ENCODE peak calls at places on chromosomes 2 and 18, in ten cellular contexts. E is psoas muscle; I is ureter; M is substantia nigra; B is Caki2; N is activated CD4-positive, alpha-beta T cell treated with anti-CD3 and anti-CD28 coated beads for 1 hour; H is amniotic stem cell; G is CD8-positive, alpha-beta memory T cell; Q is fibroblast of villous mesenchyme; D is ecto neural progenitor cell. O is an unnamed sample.

GRCh38 chr2:234808907-234809306 is 142.9 kb upstream of the SH3BP4 start:
- DNase-seq in E (no peak), I (no peak), M (no peak), B (no peak), N (no peak), H (no peak), G (no peak), Q (no peak), D (no peak), O (peak; percentile 72)

GRCh38 chr2:151114934-151115333 is 146.7 kb downstream of the RBM43 start:
- DNase-seq in E (no peak), I (no peak), M (no peak), B (no peak), N (no peak), H (no peak), G (no peak), Q (peak; percentile 12), D (no peak), O (no peak)

GRCh38 chr18:12747530-12748315 is 44.9 kb downstream of the PSMG2 start:
- DNase-seq in E (no peak), I (no peak), M (no peak), B (no peak), N (no peak), H (no peak), G (no peak), Q (no peak), D (no peak), O (no peak)

GRCh38 chr18:31648458-31648857 is 35.9 kb downstream of the B4GALT6 start:
- DNase-seq in E (no peak), I (no peak), M (no peak), B (no peak), N (no peak), H (no peak), G (no peak), Q (no peak), D (no peak), O (no peak)

GRCh38 chr2:154375625-154376020 is 322.9 kb upstream of the KCNJ3 start:
- DNase-seq in E (no peak), I (no peak), M (no peak), B (peak; percentile 5), N (no peak), H (no peak), G (no peak), Q (peak; percentile 52), D (no peak), O (peak; percentile 60)

GRCh38 chr2:236969075-236969474 is 116.6 kb upstream of the COPS8 start:
- DNase-seq in E (peak; percentile 67), I (no peak), M (no peak), B (no peak), N (no peak), H (no peak), G (no peak), Q (no peak), D (no peak), O (no peak)

GRCh38 chr18:70363861-70364260 is 75.0 kb downstream of the SOCS6 start:
- DNase-seq in E (no peak), I (no peak), M (no peak), B (no peak), N (no peak), H (peak; percentile 21), G (no peak), Q (peak; percentile 68), D (no peak), O (peak; percentile 14)

GRCh38 chr18:35707247-35707646 is 125.7 kb downstream of the GALNT1 start:
- DNase-seq in E (no peak), I (no peak), M (no peak), B (no peak), N (no peak), H (no peak), G (no peak), Q (no peak), D (no peak), O (no peak)

GRCh38 chr2:120736955-120737801 is 1.5 kb downstream of the GLI2 start:
- DNase-seq in E (peak; percentile 64), I (no peak), M (no peak), B (peak; percentile 25), N (no peak), H (peak; percentile 92), G (no peak), Q (peak; percentile 92), D (peak; percentile 88), O (peak; percentile 76)

GRCh38 chr2:159155791-159156190 is 130.7 kb downstream of the WDSUB1 start:
- DNase-seq in E (no peak), I (no peak), M (no peak), B (no peak), N (no peak), H (no peak), G (no peak), Q (no peak), D (no peak), O (no peak)